ENCODE peak calls at places on chromosomes 1 and 21, in six cellular contexts. One of them, this sample, is unnamed.

GRCh38 chr1:90836345-90836679 is 119.2 kb upstream of the BARHL2 start:
- DNase-seq in IMR-90: no peak
- DNase-seq in GM23248: no peak
- DNase-seq in fibroblast of lung: no peak
- DNase-seq in neural progenitor cell: no peak
- DNase-seq in mammary epithelial cell: no peak
- DNase-seq in this sample: no peak

GRCh38 chr1:108877858-108878257 is 1.1 kb downstream of the GPSM2 start:
- DNase-seq in IMR-90: no peak
- DNase-seq in GM23248: peak; percentile 53
- DNase-seq in fibroblast of lung: peak; percentile 50
- DNase-seq in neural progenitor cell: peak; percentile 11
- DNase-seq in mammary epithelial cell: no peak
- DNase-seq in this sample: no peak

GRCh38 chr1:46133181-46133658 is 791 bp upstream of the PIK3R3 start:
- DNase-seq in IMR-90: no peak
- DNase-seq in GM23248: no peak
- DNase-seq in fibroblast of lung: no peak
- DNase-seq in neural progenitor cell: no peak
- DNase-seq in mammary epithelial cell: no peak
- DNase-seq in this sample: no peak

GRCh38 chr1:175317309-175317708 is 124.7 kb upstream of the KIAA0040 start:
- DNase-seq in IMR-90: no peak
- DNase-seq in GM23248: no peak
- DNase-seq in fibroblast of lung: peak; percentile 3
- DNase-seq in neural progenitor cell: peak; percentile 23
- DNase-seq in mammary epithelial cell: no peak
- DNase-seq in this sample: no peak

GRCh38 chr1:218521414-218522169 is 176.5 kb downstream of the TGFB2 start:
- DNase-seq in IMR-90: peak; percentile 21
- DNase-seq in GM23248: peak; percentile 69
- DNase-seq in fibroblast of lung: peak; percentile 55
- DNase-seq in neural progenitor cell: peak; percentile 52
- DNase-seq in mammary epithelial cell: peak; percentile 35
- DNase-seq in this sample: no peak

GRCh38 chr1:228452194-228453021 is 34.8 kb upstream of the RNF187 start:
- DNase-seq in IMR-90: peak; percentile 25
- DNase-seq in GM23248: no peak
- DNase-seq in fibroblast of lung: peak; percentile 28
- DNase-seq in neural progenitor cell: no peak
- DNase-seq in mammary epithelial cell: no peak
- DNase-seq in this sample: no peak

GRCh38 chr1:66848193-66848592 is 47.1 kb upstream of the INSL5 start:
- DNase-seq in IMR-90: no peak
- DNase-seq in GM23248: no peak
- DNase-seq in fibroblast of lung: no peak
- DNase-seq in neural progenitor cell: peak; percentile 48
- DNase-seq in mammary epithelial cell: no peak
- DNase-seq in this sample: no peak

GRCh38 chr1:229203030-229203751 is 67.7 kb upstream of the RAB4A start:
- DNase-seq in IMR-90: peak; percentile 74
- DNase-seq in GM23248: peak; percentile 45
- DNase-seq in fibroblast of lung: peak; percentile 63
- DNase-seq in neural progenitor cell: peak; percentile 90
- DNase-seq in mammary epithelial cell: peak; percentile 64
- DNase-seq in this sample: no peak

GRCh38 chr1:172342584-172343245 is 77.8 kb upstream of the C1orf105 start:
- DNase-seq in IMR-90: no peak
- DNase-seq in GM23248: peak; percentile 41
- DNase-seq in fibroblast of lung: no peak
- DNase-seq in neural progenitor cell: no peak
- DNase-seq in mammary epithelial cell: peak; percentile 13
- DNase-seq in this sample: no peak

GRCh38 chr1:81304187-81304586 is 496.5 kb upstream of the ADGRL2 start:
- DNase-seq in IMR-90: peak; percentile 51
- DNase-seq in GM23248: peak; percentile 68
- DNase-seq in fibroblast of lung: peak; percentile 40
- DNase-seq in neural progenitor cell: no peak
- DNase-seq in mammary epithelial cell: peak; percentile 55
- DNase-seq in this sample: no peak

GRCh38 chr1:71049951-71050598 is 2.5 kb upstream of the PTGER3 start:
- DNase-seq in IMR-90: peak; percentile 72
- DNase-seq in GM23248: peak; percentile 75
- DNase-seq in fibroblast of lung: peak; percentile 77
- DNase-seq in neural progenitor cell: peak; percentile 75
- DNase-seq in mammary epithelial cell: peak; percentile 49
- DNase-seq in this sample: no peak

GRCh38 chr21:44752701-44753235 is 41.4 kb upstream of the TSPEAR start:
- DNase-seq in IMR-90: no peak
- DNase-seq in GM23248: peak; percentile 55
- DNase-seq in fibroblast of lung: no peak
- DNase-seq in neural progenitor cell: no peak
- DNase-seq in mammary epithelial cell: peak; percentile 95
- DNase-seq in this sample: no peak

GRCh38 chr1:96520542-96520941 is 201.0 kb upstream of the PTBP2 start:
- DNase-seq in IMR-90: no peak
- DNase-seq in GM23248: peak; percentile 38
- DNase-seq in fibroblast of lung: peak; percentile 51
- DNase-seq in neural progenitor cell: peak; percentile 45
- DNase-seq in mammary epithelial cell: no peak
- DNase-seq in this sample: peak; percentile 56

GRCh38 chr1:231395996-231396385 is 26.1 kb downstream of the EGLN1 start:
- DNase-seq in IMR-90: no peak
- DNase-seq in GM23248: no peak
- DNase-seq in fibroblast of lung: no peak
- DNase-seq in neural progenitor cell: no peak
- DNase-seq in mammary epithelial cell: no peak
- DNase-seq in this sample: no peak

GRCh38 chr1:207619833-207620572 is 24.9 kb upstream of the CR1L start:
- DNase-seq in IMR-90: peak; percentile 51
- DNase-seq in GM23248: peak; percentile 81
- DNase-seq in fibroblast of lung: peak; percentile 73
- DNase-seq in neural progenitor cell: peak; percentile 73
- DNase-seq in mammary epithelial cell: peak; percentile 39
- DNase-seq in this sample: no peak

GRCh38 chr1:26045712-26046312 is at the start of gene SLC30A2:
- DNase-seq in IMR-90: no peak
- DNase-seq in GM23248: peak; percentile 38
- DNase-seq in fibroblast of lung: no peak
- DNase-seq in neural progenitor cell: peak; percentile 72
- DNase-seq in mammary epithelial cell: peak; percentile 12
- DNase-seq in this sample: no peak

GRCh38 chr1:225343618-225344017 is 84.2 kb downstream of the LBR start:
- DNase-seq in IMR-90: peak; percentile 1
- DNase-seq in GM23248: peak; percentile 24
- DNase-seq in fibroblast of lung: peak; percentile 41
- DNase-seq in neural progenitor cell: no peak
- DNase-seq in mammary epithelial cell: no peak
- DNase-seq in this sample: no peak

GRCh38 chr1:70405780-70406416 is 5.2 kb upstream of the CTH start:
- DNase-seq in IMR-90: no peak
- DNase-seq in GM23248: no peak
- DNase-seq in fibroblast of lung: peak; percentile 58
- DNase-seq in neural progenitor cell: no peak
- DNase-seq in mammary epithelial cell: no peak
- DNase-seq in this sample: no peak

GRCh38 chr1:63746129-63746864 is 27.5 kb upstream of the ROR1 start:
- DNase-seq in IMR-90: peak; percentile 95
- DNase-seq in GM23248: peak; percentile 42
- DNase-seq in fibroblast of lung: peak; percentile 88
- DNase-seq in neural progenitor cell: peak; percentile 48
- DNase-seq in mammary epithelial cell: no peak
- DNase-seq in this sample: peak; percentile 62

GRCh38 chr1:181100015-181100905 is 11.8 kb downstream of the IER5 start:
- DNase-seq in IMR-90: no peak
- DNase-seq in GM23248: peak; percentile 38
- DNase-seq in fibroblast of lung: no peak
- DNase-seq in neural progenitor cell: peak; percentile 43
- DNase-seq in mammary epithelial cell: peak; percentile 77
- DNase-seq in this sample: no peak

GRCh38 chr1:108644984-108645383 is 15.9 kb downstream of the HENMT1 start:
- DNase-seq in IMR-90: no peak
- DNase-seq in GM23248: no peak
- DNase-seq in fibroblast of lung: no peak
- DNase-seq in neural progenitor cell: no peak
- DNase-seq in mammary epithelial cell: no peak
- DNase-seq in this sample: no peak

GRCh38 chr21:45341779-45342178 is 54.1 kb upstream of the POFUT2 start:
- DNase-seq in IMR-90: no peak
- DNase-seq in GM23248: no peak
- DNase-seq in fibroblast of lung: no peak
- DNase-seq in neural progenitor cell: no peak
- DNase-seq in mammary epithelial cell: peak; percentile 74
- DNase-seq in this sample: no peak

GRCh38 chr1:48753293-48753692 is 23.4 kb downstream of the BEND5 start:
- DNase-seq in IMR-90: no peak
- DNase-seq in GM23248: peak; percentile 3
- DNase-seq in fibroblast of lung: no peak
- DNase-seq in neural progenitor cell: peak; percentile 6
- DNase-seq in mammary epithelial cell: no peak
- DNase-seq in this sample: no peak

GRCh38 chr1:96365076-96365475 is 356.5 kb upstream of the PTBP2 start:
- DNase-seq in IMR-90: peak; percentile 41
- DNase-seq in GM23248: no peak
- DNase-seq in fibroblast of lung: peak; percentile 62
- DNase-seq in neural progenitor cell: no peak
- DNase-seq in mammary epithelial cell: no peak
- DNase-seq in this sample: no peak

GRCh38 chr1:205074084-205074483 is 10.2 kb downstream of the TMEM81 start:
- DNase-seq in IMR-90: no peak
- DNase-seq in GM23248: no peak
- DNase-seq in fibroblast of lung: no peak
- DNase-seq in neural progenitor cell: no peak
- DNase-seq in mammary epithelial cell: no peak
- DNase-seq in this sample: no peak

GRCh38 chr1:221708987-221709386 is 32.9 kb downstream of the DUSP10 start:
- DNase-seq in IMR-90: peak; percentile 89
- DNase-seq in GM23248: peak; percentile 63
- DNase-seq in fibroblast of lung: peak; percentile 66
- DNase-seq in neural progenitor cell: peak; percentile 68
- DNase-seq in mammary epithelial cell: peak; percentile 81
- DNase-seq in this sample: no peak

GRCh38 chr21:42102063-42102462 is 30.9 kb downstream of the UMODL1 start:
- DNase-seq in IMR-90: no peak
- DNase-seq in GM23248: no peak
- DNase-seq in fibroblast of lung: no peak
- DNase-seq in neural progenitor cell: no peak
- DNase-seq in mammary epithelial cell: peak; percentile 64
- DNase-seq in this sample: no peak

GRCh38 chr1:116954450-116954849 is 44.7 kb downstream of the PTGFRN start:
- DNase-seq in IMR-90: no peak
- DNase-seq in GM23248: no peak
- DNase-seq in fibroblast of lung: no peak
- DNase-seq in neural progenitor cell: no peak
- DNase-seq in mammary epithelial cell: no peak
- DNase-seq in this sample: no peak

GRCh38 chr1:15100369-15101111 is 53.0 kb upstream of the TMEM51 start:
- DNase-seq in IMR-90: peak; percentile 45
- DNase-seq in GM23248: peak; percentile 60
- DNase-seq in fibroblast of lung: peak; percentile 41
- DNase-seq in neural progenitor cell: peak; percentile 76
- DNase-seq in mammary epithelial cell: peak; percentile 14
- DNase-seq in this sample: no peak

GRCh38 chr1:218739426-218739825 is 394.3 kb downstream of the TGFB2 start:
- DNase-seq in IMR-90: peak; percentile 58
- DNase-seq in GM23248: no peak
- DNase-seq in fibroblast of lung: peak; percentile 97
- DNase-seq in neural progenitor cell: no peak
- DNase-seq in mammary epithelial cell: no peak
- DNase-seq in this sample: peak; percentile 86

GRCh38 chr1:202034149-202034682 is 23.8 kb downstream of the ELF3 start:
- DNase-seq in IMR-90: no peak
- DNase-seq in GM23248: no peak
- DNase-seq in fibroblast of lung: no peak
- DNase-seq in neural progenitor cell: no peak
- DNase-seq in mammary epithelial cell: no peak
- DNase-seq in this sample: no peak

DNA sequence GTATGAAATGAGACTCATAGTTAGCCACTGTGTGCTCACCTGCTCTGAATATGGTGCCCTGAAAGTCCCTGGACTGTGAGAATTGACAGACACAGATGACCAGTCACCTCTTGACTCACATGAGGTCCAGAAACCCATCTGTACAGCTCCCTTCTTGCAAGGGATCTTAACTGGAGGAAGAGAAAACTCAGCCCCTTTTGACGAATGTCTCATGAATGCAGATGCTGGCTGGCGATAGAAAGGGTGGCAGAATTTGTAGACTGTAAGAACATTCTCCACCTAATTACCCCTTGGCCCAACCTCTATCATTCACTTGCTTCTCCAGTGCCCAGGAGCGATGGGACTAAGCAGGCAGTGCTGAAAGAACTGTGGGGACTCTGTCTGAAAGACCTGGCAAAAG is 26.0 kb upstream of the IFNGR2 start:
- DNase-seq in IMR-90: no peak
- DNase-seq in GM23248: no peak
- DNase-seq in fibroblast of lung: no peak
- DNase-seq in neural progenitor cell: no peak
- DNase-seq in mammary epithelial cell: no peak
- DNase-seq in this sample: no peak
- H3K9ac ChIP-seq in IMR-90: no peak overlapping the region
- H3K9ac ChIP-seq in GM23248: no peak overlapping the region
- H3K9ac ChIP-seq in fibroblast of lung: no peak overlapping the region
- H3K9ac ChIP-seq in neural progenitor cell: no peak overlapping the region
- H3K9ac ChIP-seq in mammary epithelial cell: no peak overlapping the region
- H3K9ac ChIP-seq in this sample: no peak overlapping the region

GRCh38 chr1:186927884-186928283 is 99.1 kb downstream of the PLA2G4A start:
- DNase-seq in IMR-90: no peak
- DNase-seq in GM23248: no peak
- DNase-seq in fibroblast of lung: no peak
- DNase-seq in neural progenitor cell: no peak
- DNase-seq in mammary epithelial cell: peak; percentile 9
- DNase-seq in this sample: no peak
- H3K27ac ChIP-seq in IMR-90: no peak overlapping the region
- H3K27ac ChIP-seq in GM23248: no peak overlapping the region
- H3K27ac ChIP-seq in fibroblast of lung: no peak overlapping the region
- H3K27ac ChIP-seq in neural progenitor cell: no peak overlapping the region
- H3K27ac ChIP-seq in mammary epithelial cell: no peak overlapping the region
- H3K27ac ChIP-seq in this sample: no peak overlapping the region

GRCh38 chr1:110069302-110070281 is 880 bp downstream of the ALX3 start:
- DNase-seq in IMR-90: no peak
- DNase-seq in GM23248: no peak
- DNase-seq in fibroblast of lung: no peak
- DNase-seq in neural progenitor cell: peak; percentile 68
- DNase-seq in mammary epithelial cell: no peak
- DNase-seq in this sample: no peak
- H3K9ac ChIP-seq in IMR-90: no peak overlapping the region
- H3K9ac ChIP-seq in GM23248: no peak overlapping the region
- H3K9ac ChIP-seq in fibroblast of lung: no peak overlapping the region
- H3K9ac ChIP-seq in neural progenitor cell: no peak overlapping the region
- H3K9ac ChIP-seq in mammary epithelial cell: no peak overlapping the region
- H3K9ac ChIP-seq in this sample: no peak overlapping the region

DNA sequence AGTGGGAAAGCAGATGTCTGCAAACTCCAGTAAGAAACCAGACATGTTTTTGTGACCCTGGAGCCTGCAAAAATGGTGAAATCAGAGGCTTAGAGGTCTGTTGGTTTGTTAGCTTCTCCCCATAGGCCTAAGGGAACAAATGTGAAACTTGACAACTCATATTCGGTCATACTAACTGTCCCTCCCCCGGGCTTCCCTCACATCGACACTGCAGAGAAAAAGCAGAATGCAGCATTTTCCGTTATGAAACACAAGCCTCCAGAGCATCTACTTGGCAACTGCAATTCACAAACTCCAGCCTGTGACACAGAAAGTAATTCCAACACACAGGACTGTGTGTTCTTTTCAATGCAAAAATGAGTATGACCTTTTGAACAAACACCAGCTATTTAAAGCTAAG is 3.7 kb downstream of the KCNA2 start:
- DNase-seq in IMR-90: no peak
- DNase-seq in GM23248: no peak
- DNase-seq in fibroblast of lung: no peak
- DNase-seq in neural progenitor cell: no peak
- DNase-seq in mammary epithelial cell: no peak
- DNase-seq in this sample: no peak
- H3K27ac ChIP-seq in IMR-90: no peak overlapping the region
- H3K27ac ChIP-seq in GM23248: no peak overlapping the region
- H3K27ac ChIP-seq in fibroblast of lung: no peak overlapping the region
- H3K27ac ChIP-seq in neural progenitor cell: no peak overlapping the region
- H3K27ac ChIP-seq in mammary epithelial cell: no peak overlapping the region
- H3K27ac ChIP-seq in this sample: no peak overlapping the region

This sample was measured in kidney.